ENCODE peak calls at places on chromosomes 12 and 14, in eight cellular contexts. M, G, Z, D, S, A, W and V are unnamed samples.
A peak's percentile ranks its signal among the peaks of the same experiment; 100 is the strongest.

GRCh38 chr12:28890664-28891063 is 258.4 kb upstream of the FAR2 start:
- DNase-seq in W (no peak), A (no peak), G (no peak), Z (no peak), S (no peak), D (no peak), M (no peak), V (no peak)

GRCh38 chr14:68011629-68012028 is 192.1 kb downstream of the RAD51B start:
- DNase-seq in M (no peak), D (no peak), S (no peak), Z (no peak), A (no peak), W (no peak), G (no peak), V (no peak)

GRCh38 chr12:79681008-79681590 is 9.7 kb downstream of the PAWR start:
- DNase-seq in A (no peak), M (no peak), D (no peak), W (no peak), S (no peak), G (no peak), Z (no peak), V (no peak)

GRCh38 chr14:65732112-65732511 is 319.6 kb downstream of the FUT8 start:
- DNase-seq in G (no peak), W (no peak), D (no peak), Z (no peak), A (no peak), S (no peak), M (no peak), V (no peak)

GRCh38 chr12:3446235-3446634 is 44.8 kb upstream of the PRMT8 start:
- DNase-seq in A (no peak), M (no peak), G (no peak), D (no peak), S (no peak), Z (no peak), W (no peak), V (no peak)

GRCh38 chr12:100348657-100349454 is 8.0 kb upstream of the SLC17A8 start:
- DNase-seq in S (peak; percentile 57), M (no peak), D (no peak), A (no peak), W (no peak), G (no peak), Z (no peak), V (no peak)

GRCh38 chr12:120242275-120242799 is 23.2 kb downstream of the PXN start:
- DNase-seq in A (no peak), M (no peak), W (no peak), S (no peak), D (no peak), Z (peak; percentile 63), G (no peak), V (no peak)

GRCh38 chr12:29961231-29961630 is 177.5 kb upstream of the TMTC1 start:
- DNase-seq in S (no peak), M (no peak), D (no peak), A (no peak), Z (no peak), W (no peak), G (no peak), V (no peak)

GRCh38 chr14:50836515-50836914 is 5.6 kb upstream of the NIN start:
- DNase-seq in W (no peak), G (no peak), A (no peak), M (no peak), Z (no peak), S (no peak), D (no peak), V (no peak)

GRCh38 chr14:85131523-85131922 is 398.4 kb upstream of the FLRT2 start:
- DNase-seq in S (peak; percentile 8), A (no peak), G (no peak), D (no peak), Z (no peak), W (no peak), M (no peak), V (peak; percentile 11)

GRCh38 chr12:121452356-121453021 is 52.6 kb downstream of the RNF34 start:
- DNase-seq in M (no peak), G (peak; percentile 43), W (peak; percentile 83), S (no peak), D (no peak), A (no peak), Z (no peak), V (no peak)
- H3K4me3 ChIP-seq in M (no peak overlapping the region), G (no peak overlapping the region), W (no peak overlapping the region), S (no peak overlapping the region), D (no peak overlapping the region), A (peak overlapping the region; percentile 38), Z (no peak overlapping the region), V (no peak overlapping the region)

GRCh38 chr12:124629117-124629516 is 61.7 kb upstream of the NCOR2 start:
- DNase-seq in W (no peak), G (no peak), S (no peak), D (no peak), A (no peak), M (no peak), Z (no peak), V (no peak)

GRCh38 chr12:124623344-124623885 is 56.0 kb upstream of the NCOR2 start:
- DNase-seq in A (no peak), D (no peak), W (no peak), G (no peak), M (no peak), Z (no peak), S (no peak), V (no peak)

GRCh38 chr12:124626841-124627502 is 59.6 kb upstream of the NCOR2 start:
- DNase-seq in W (no peak), S (no peak), Z (no peak), A (peak; percentile 74), M (no peak), D (no peak), G (peak; percentile 61), V (no peak)

GRCh38 chr12:124624823-124625222 is 57.4 kb upstream of the NCOR2 start:
- DNase-seq in W (no peak), D (no peak), A (no peak), M (no peak), S (no peak), Z (no peak), G (no peak), V (no peak)

DNA sequence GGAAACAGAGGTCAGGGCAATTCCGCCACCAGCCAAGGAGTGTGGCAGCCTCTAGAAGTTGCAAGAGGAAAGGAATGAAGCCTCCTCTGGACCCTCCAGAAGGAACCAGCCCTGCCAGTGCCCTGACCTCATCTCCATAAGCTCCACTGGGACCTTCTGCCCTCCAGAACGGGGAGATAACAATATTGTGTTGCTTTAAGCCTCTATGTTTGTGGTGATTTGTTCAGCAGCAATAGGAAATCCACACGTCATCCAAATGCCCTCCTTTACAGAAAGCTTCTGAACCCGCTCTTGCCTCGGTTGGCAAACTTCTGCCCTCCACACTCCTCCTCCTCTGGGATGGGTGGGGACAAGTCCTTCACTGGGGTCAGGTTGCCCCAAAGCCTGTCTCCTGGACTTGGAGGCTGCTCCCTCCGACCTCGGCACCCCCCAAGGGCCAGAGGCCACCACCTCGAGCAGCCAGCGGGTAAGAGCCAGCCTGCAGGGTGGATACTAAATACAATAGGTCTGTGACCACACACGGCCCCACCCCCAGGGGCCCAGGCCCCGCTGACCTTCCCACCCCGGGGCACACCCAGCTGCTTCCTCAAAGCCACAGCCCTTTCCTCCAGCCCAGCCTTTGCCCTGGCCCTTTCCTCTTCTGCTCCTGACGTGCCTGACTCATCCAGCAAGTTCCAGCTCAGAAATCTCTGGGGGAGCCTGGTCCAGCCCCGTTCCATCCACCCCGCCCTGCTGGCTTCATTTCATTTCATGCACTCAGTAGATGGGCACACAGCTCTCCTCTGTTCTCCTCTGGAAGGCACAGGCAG is 58.7 kb upstream of the NCOR2 start:
- DNase-seq in W (peak; percentile 87), M (no peak), Z (peak; percentile 94), A (peak; percentile 88), S (no peak), D (no peak), G (peak; percentile 90), V (no peak)
- H3K4me3 ChIP-seq in W (no peak overlapping the region), M (no peak overlapping the region), Z (peak overlapping the region; percentile 48), A (no peak overlapping the region), S (no peak overlapping the region), D (no peak overlapping the region), G (no peak overlapping the region), V (no peak overlapping the region)

DNA sequence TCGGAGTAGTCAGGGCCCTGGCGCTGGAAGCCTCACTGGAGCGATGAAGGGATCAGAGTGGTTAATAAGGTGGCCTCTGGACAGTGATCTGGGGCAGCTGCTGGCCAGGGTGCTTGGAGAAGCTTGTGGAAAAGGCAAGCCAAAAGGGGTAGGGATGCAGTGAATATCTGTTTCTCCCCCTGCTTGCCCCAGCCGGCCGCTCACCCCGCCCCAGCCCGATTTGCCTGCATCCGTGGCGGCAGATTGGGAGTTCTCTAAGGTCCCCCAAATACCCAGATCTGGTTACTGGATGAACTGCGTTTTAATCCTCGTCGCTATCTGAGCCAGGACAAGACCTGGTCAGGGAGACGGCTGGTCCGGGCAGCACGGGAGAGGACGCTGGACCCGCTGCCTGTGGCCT is 7.2 kb upstream of the HOXC6 start:
- DNase-seq in D (no peak), A (no peak), S (no peak), M (no peak), W (no peak), G (no peak), Z (no peak), V (no peak)
- H3K4me3 ChIP-seq in D (no peak overlapping the region), A (peak overlapping the region; percentile 77), S (no peak overlapping the region), M (no peak overlapping the region), W (no peak overlapping the region), G (no peak overlapping the region), Z (no peak overlapping the region), V (no peak overlapping the region)

GRCh38 chr12:24905431-24905830 is 43.5 kb downstream of the BCAT1 start:
- DNase-seq in D (no peak), M (no peak), W (no peak), A (no peak), Z (no peak), G (no peak), S (no peak), V (no peak)

GRCh38 chr12:24903305-24904088 is 45.4 kb downstream of the BCAT1 start:
- DNase-seq in M (no peak), A (no peak), W (no peak), D (no peak), G (no peak), S (peak; percentile 43), Z (no peak), V (no peak)

GRCh38 chr12:24907464-24907863 is 41.4 kb downstream of the BCAT1 start:
- DNase-seq in M (no peak), A (no peak), G (no peak), D (no peak), W (no peak), S (no peak), Z (no peak), V (no peak)

GRCh38 chr12:24902521-24903304 is 46.2 kb downstream of the BCAT1 start:
- DNase-seq in Z (peak; percentile 73), D (no peak), G (no peak), S (peak; percentile 78), A (peak; percentile 20), M (no peak), W (no peak), V (no peak)

GRCh38 chr12:24904871-24905270 is 44.0 kb downstream of the BCAT1 start:
- DNase-seq in M (no peak), S (peak; percentile 50), G (no peak), D (no peak), W (no peak), A (no peak), Z (no peak), V (no peak)
- H3K4me3 ChIP-seq in M (no peak overlapping the region), S (no peak overlapping the region), G (no peak overlapping the region), D (no peak overlapping the region), W (no peak overlapping the region), A (no peak overlapping the region), Z (no peak overlapping the region), V (no peak overlapping the region)

GRCh38 chr12:121810234-121810817 is 6.5 kb downstream of the SETD1B start:
- DNase-seq in W (no peak), M (no peak), G (no peak), D (no peak), S (no peak), Z (no peak), A (peak; percentile 13), V (no peak)
- H3K4me3 ChIP-seq in W (no peak overlapping the region), M (no peak overlapping the region), G (no peak overlapping the region), D (no peak overlapping the region), S (no peak overlapping the region), Z (no peak overlapping the region), A (peak overlapping the region; percentile 78), V (no peak overlapping the region)